ENCODE peak calls at places on chromosomes 5 and 9, in five cellular contexts. I, P, V, R and Y are unnamed samples.

GRCh38 chr9:98654247-98654646 is 54.5 kb downstream of the GABBR2 start:
- DNase-seq in I (peak; percentile 44), P (no peak), V (peak; percentile 51), R (peak; percentile 23), Y (no peak)

GRCh38 chr5:158648631-158649030 is 451.1 kb downstream of the EBF1 start:
- DNase-seq in I (no peak), P (no peak), V (no peak), R (no peak), Y (no peak)

GRCh38 chr5:98999631-99000030 is 70.8 kb upstream of the CHD1 start:
- DNase-seq in I (no peak), P (no peak), V (peak; percentile 18), R (peak; percentile 33), Y (no peak)

GRCh38 chr5:96601200-96601599 is 61.0 kb upstream of the CAST start:
- DNase-seq in I (no peak), P (no peak), V (no peak), R (peak; percentile 34), Y (no peak)

GRCh38 chr9:106885451-106885850 is 22.5 kb downstream of the ZNF462 start:
- DNase-seq in I (peak; percentile 68), P (no peak), V (peak; percentile 91), R (peak; percentile 72), Y (no peak)

GRCh38 chr9:74773886-74774479 is 113.7 kb downstream of the TRPM6 start:
- DNase-seq in I (peak; percentile 73), P (peak; percentile 79), V (peak; percentile 85), R (peak; percentile 85), Y (peak; percentile 38)

GRCh38 chr5:160473736-160474483 is 52.3 kb downstream of the PTTG1 start:
- DNase-seq in I (no peak), P (no peak), V (no peak), R (no peak), Y (no peak)

GRCh38 chr5:114789773-114790402 is 379.8 kb downstream of the TRIM36 start:
- DNase-seq in I (peak; percentile 12), P (no peak), V (peak; percentile 44), R (peak; percentile 7), Y (no peak)

GRCh38 chr5:93890657-93891056 is 149.3 kb upstream of the POU5F2 start:
- DNase-seq in I (no peak), P (no peak), V (no peak), R (peak; percentile 13), Y (no peak)

GRCh38 chr9:90428517-90428916 is 214.1 kb downstream of the DIRAS2 start:
- DNase-seq in I (no peak), P (no peak), V (no peak), R (no peak), Y (no peak)

GRCh38 chr9:102205251-102205650 is 466.8 kb upstream of the GRIN3A start:
- DNase-seq in I (no peak), P (no peak), V (no peak), R (no peak), Y (no peak)

GRCh38 chr5:151158287-151158661 is 695 bp upstream of the ANXA6 start:
- DNase-seq in I (no peak), P (no peak), V (no peak), R (no peak), Y (no peak)

GRCh38 chr9:130689572-130689936 is 4.0 kb upstream of the EXOSC2 start:
- DNase-seq in I (no peak), P (no peak), V (no peak), R (no peak), Y (no peak)

GRCh38 chr5:40688127-40688756 is 8.5 kb downstream of the PTGER4 start:
- DNase-seq in I (peak; percentile 74), P (peak; percentile 88), V (peak; percentile 95), R (peak; percentile 93), Y (peak; percentile 63)

GRCh38 chr5:93294996-93295395 is 286.0 kb downstream of the NR2F1-AS1 start:
- DNase-seq in I (no peak), P (no peak), V (no peak), R (no peak), Y (no peak)

GRCh38 chr5:8184455-8185063 is 315.6 kb downstream of the MTRR start:
- DNase-seq in I (no peak), P (peak; percentile 64), V (peak; percentile 17), R (peak; percentile 19), Y (peak; percentile 23)

GRCh38 chr9:112110094-112110772 is 64.9 kb downstream of the SUSD1 start:
- DNase-seq in I (no peak), P (no peak), V (no peak), R (no peak), Y (no peak)

GRCh38 chr5:57817001-57817453 is 334.4 kb upstream of the ACTBL2 start:
- DNase-seq in I (no peak), P (no peak), V (peak; percentile 49), R (peak; percentile 55), Y (no peak)

GRCh38 chr5:146778795-146779579 is 99.6 kb downstream of the PPP2R2B start:
- DNase-seq in I (no peak), P (no peak), V (no peak), R (no peak), Y (no peak)

GRCh38 chr9:89106224-89106851 is 72.3 kb downstream of the SHC3 start:
- DNase-seq in I (no peak), P (no peak), V (no peak), R (no peak), Y (no peak)

DNA sequence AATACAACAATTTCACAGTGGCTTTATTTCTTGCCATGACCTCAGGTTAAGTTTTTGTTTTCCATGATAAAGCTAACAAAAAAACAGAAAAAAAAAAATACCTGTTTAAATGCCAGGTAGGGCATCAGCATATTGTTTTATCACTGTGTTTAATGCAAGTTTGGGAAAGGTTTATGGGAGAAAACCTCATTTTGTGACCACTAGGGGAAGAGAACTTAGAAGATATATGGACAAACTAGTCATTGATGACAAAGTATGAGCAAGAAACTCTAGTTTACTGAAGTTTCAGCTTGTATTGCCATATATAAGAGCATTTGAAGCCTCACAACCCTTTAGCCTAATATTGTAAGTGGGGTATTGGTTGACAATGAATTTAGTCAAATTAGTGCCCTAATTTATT is 1431.4 kb upstream of the CDH18 start:
- DNase-seq in I (no peak), P (no peak), V (no peak), R (no peak), Y (no peak)
- TF ChIP-seq CTCF in I (no peak), P (no peak), V (no peak), R (no peak), Y (no peak)

GRCh38 chr9:91676042-91676441 is 252.4 kb upstream of the NFIL3 start:
- DNase-seq in I (peak; percentile 54), P (no peak), V (no peak), R (no peak), Y (no peak)
- TF ChIP-seq CTCF in I (peak; percentile 37), P (no peak), V (peak; percentile 7), R (no peak), Y (no peak)

GRCh38 chr5:133967715-133968056 is 739 bp downstream of the C5orf15 start:
- DNase-seq in I (peak; percentile 48), P (no peak), V (peak; percentile 33), R (peak; percentile 33), Y (no peak)

GRCh38 chr5:133967124-133967523 is 1.3 kb downstream of the C5orf15 start:
- DNase-seq in I (no peak), P (no peak), V (peak; percentile 40), R (peak; percentile 38), Y (no peak)

GRCh38 chr5:133969654-133970324 is 1.4 kb upstream of the C5orf15 start:
- DNase-seq in I (no peak), P (no peak), V (peak; percentile 45), R (no peak), Y (no peak)

GRCh38 chr5:133970325-133970671 is 1.9 kb upstream of the C5orf15 start:
- DNase-seq in I (no peak), P (no peak), V (no peak), R (no peak), Y (no peak)

GRCh38 chr5:133968057-133968993 is at the start of gene C5orf15:
- DNase-seq in I (peak; percentile 98), P (peak; percentile 87), V (peak; percentile 98), R (peak; percentile 98), Y (peak; percentile 83)
- TF ChIP-seq CTCF in I (no peak), P (no peak), V (no peak), R (no peak), Y (no peak)

GRCh38 chr9:95132406-95133350 is 184.8 kb downstream of the FANCC start:
- DNase-seq in I (no peak), P (no peak), V (no peak), R (no peak), Y (no peak)

GRCh38 chr9:95130484-95130883 is 187.0 kb downstream of the FANCC start:
- DNase-seq in I (no peak), P (no peak), V (no peak), R (no peak), Y (no peak)

GRCh38 chr9:95129651-95130291 is 187.7 kb downstream of the FANCC start:
- DNase-seq in I (no peak), P (no peak), V (no peak), R (no peak), Y (no peak)

GRCh38 chr9:95133351-95133724 is 184.2 kb downstream of the FANCC start:
- DNase-seq in I (no peak), P (no peak), V (no peak), R (no peak), Y (no peak)

DNA sequence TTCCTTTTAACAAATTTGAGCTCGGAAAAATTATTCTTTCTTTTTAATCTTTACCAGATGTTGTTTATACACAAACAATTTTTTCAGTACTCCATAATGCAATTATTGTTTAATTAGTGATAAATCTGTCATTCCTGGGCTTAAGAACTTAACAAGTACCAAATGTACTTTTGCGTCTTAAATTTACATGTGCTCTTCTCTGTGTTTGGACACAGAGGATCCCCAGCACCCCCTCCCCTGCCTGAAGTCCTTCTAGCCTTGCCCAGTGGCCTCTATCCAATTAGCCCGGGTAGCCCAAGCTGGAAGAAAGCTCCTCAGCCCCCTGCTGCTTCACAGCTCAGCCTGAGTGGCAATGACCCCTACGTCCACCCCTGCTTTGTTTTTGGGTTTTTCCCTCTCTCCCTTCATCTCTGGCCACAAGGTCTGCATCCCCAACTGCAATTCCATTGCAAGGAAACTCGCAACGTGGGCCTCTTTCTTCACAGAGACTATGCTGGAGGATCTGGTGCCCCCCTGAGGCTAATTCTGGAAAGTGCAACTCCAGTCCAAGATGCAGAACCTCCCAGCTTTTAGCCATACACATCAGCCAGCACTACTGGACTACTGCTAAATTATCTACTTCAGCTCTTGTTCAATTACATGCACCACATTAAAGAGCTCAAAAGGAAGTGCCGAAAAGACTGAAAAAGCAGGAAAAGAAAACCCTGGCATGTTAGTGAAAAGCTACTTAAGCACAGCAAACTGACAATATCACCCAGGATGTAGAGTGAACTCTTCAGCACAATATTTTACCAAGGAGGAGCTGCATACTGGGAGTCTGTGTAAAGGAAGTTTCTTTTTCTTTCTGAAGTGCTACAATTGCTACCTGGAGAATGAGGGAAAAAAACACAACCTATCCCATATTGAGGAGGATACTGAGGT is 186.2 kb downstream of the FANCC start:
- DNase-seq in I (peak; percentile 76), P (peak; percentile 84), V (peak; percentile 75), R (peak; percentile 73), Y (no peak)
- TF ChIP-seq CTCF in I (peak; percentile 98), P (peak; percentile 60), V (peak; percentile 84), R (peak; percentile 94), Y (no peak)